ENCODE peak calls at places on chromosomes 5 and 9, in ten cellular contexts. B, O, J, F, V, Y, U, M, D and T are unnamed samples.

GRCh38 chr5:10090074-10090473 is 159.6 kb downstream of the ATPSCKMT start:
- DNase-seq in Y (no peak), J (no peak), O (no peak), D (no peak), U (no peak), B (no peak), V (no peak), M (no peak), F (no peak), T (no peak)

GRCh38 chr9:36317766-36318165 is 59.5 kb upstream of the GNE start:
- DNase-seq in M (peak; percentile 91), F (no peak), Y (no peak), U (no peak), O (no peak), J (peak; percentile 19), B (no peak), V (peak; percentile 97), D (no peak), T (no peak)

GRCh38 chr9:1458503-1458902 is 408.3 kb downstream of the DMRT2 start:
- DNase-seq in M (no peak), F (no peak), O (no peak), Y (no peak), U (no peak), V (no peak), J (no peak), D (peak; percentile 71), B (no peak), T (no peak)

GRCh38 chr9:92151691-92152393 is 36.6 kb upstream of the SPTLC1 start:
- DNase-seq in F (no peak), Y (no peak), D (no peak), U (peak; percentile 85), V (no peak), O (peak; percentile 36), J (peak; percentile 39), M (no peak), B (no peak), T (no peak)

GRCh38 chr5:176888016-176888864 is 10.9 kb downstream of the HK3 start:
- DNase-seq in B (no peak), D (no peak), O (no peak), J (no peak), V (no peak), Y (no peak), M (no peak), U (no peak), F (no peak), T (peak; percentile 19)

GRCh38 chr9:75422939-75423522 is 334.7 kb downstream of the OSTF1 start:
- DNase-seq in F (no peak), D (no peak), M (no peak), J (no peak), B (no peak), V (no peak), Y (no peak), O (no peak), U (no peak), T (no peak)

GRCh38 chr5:149406203-149406978 is 27.3 kb upstream of the IL17B start:
- DNase-seq in M (peak; percentile 70), B (peak; percentile 68), O (no peak), J (peak; percentile 75), D (peak; percentile 42), U (no peak), Y (no peak), V (no peak), F (no peak), T (no peak)

GRCh38 chr5:143605403-143606005 is 202.0 kb upstream of the NR3C1 start:
- DNase-seq in V (peak; percentile 24), O (no peak), Y (no peak), B (no peak), U (no peak), J (no peak), M (peak; percentile 14), F (no peak), D (no peak), T (peak; percentile 34)

GRCh38 chr9:87643111-87643650 is 82.7 kb upstream of the CTSL start:
- DNase-seq in V (no peak), F (no peak), Y (no peak), J (no peak), O (no peak), B (no peak), D (no peak), U (no peak), M (no peak), T (no peak)

GRCh38 chr9:129319076-129319937 is 141.2 kb upstream of the IER5L start:
- DNase-seq in M (no peak), O (no peak), Y (no peak), B (no peak), V (peak; percentile 23), F (peak; percentile 63), J (no peak), D (no peak), U (no peak), T (peak; percentile 31)
- H3K27ac ChIP-seq in M (peak overlapping the region; percentile 73), O (peak overlapping the region; percentile 97), Y (no peak overlapping the region), B (peak overlapping the region; percentile 88), V (no peak overlapping the region), F (peak overlapping the region; percentile 90), J (peak overlapping the region; percentile 93), D (no peak overlapping the region), U (peak overlapping the region; percentile 89), T (peak overlapping the region; percentile 81)

GRCh38 chr9:34674440-34674839 is 12.0 kb upstream of the CCL27 start:
- DNase-seq in O (no peak), B (no peak), V (no peak), Y (no peak), D (no peak), M (no peak), J (no peak), U (no peak), F (no peak), T (no peak)

GRCh38 chr9:34665381-34666250 is 3.2 kb upstream of the CCL27 start:
- DNase-seq in U (peak; percentile 95), Y (peak; percentile 75), J (peak; percentile 94), V (peak; percentile 98), O (peak; percentile 97), B (peak; percentile 95), F (peak; percentile 97), D (peak; percentile 97), M (peak; percentile 96), T (peak; percentile 96)

GRCh38 chr9:34665109-34665380 is 2.6 kb upstream of the CCL27 start:
- DNase-seq in F (no peak), J (no peak), B (no peak), D (no peak), Y (no peak), U (no peak), V (no peak), M (no peak), O (no peak), T (no peak)

GRCh38 chr9:34671307-34671706 is 8.8 kb upstream of the CCL27 start:
- DNase-seq in V (no peak), B (no peak), D (no peak), M (no peak), F (no peak), J (no peak), O (no peak), Y (no peak), U (no peak), T (no peak)

GRCh38 chr9:34669809-34670562 is 7.5 kb upstream of the CCL27 start:
- DNase-seq in D (no peak), F (no peak), O (no peak), Y (no peak), B (no peak), V (no peak), U (no peak), M (no peak), J (no peak), T (no peak)
- TF ChIP-seq CTCF in D (no peak), F (no peak), O (no peak), Y (no peak), B (no peak), V (no peak), U (no peak), M (no peak), J (no peak), T (no peak)

DNA sequence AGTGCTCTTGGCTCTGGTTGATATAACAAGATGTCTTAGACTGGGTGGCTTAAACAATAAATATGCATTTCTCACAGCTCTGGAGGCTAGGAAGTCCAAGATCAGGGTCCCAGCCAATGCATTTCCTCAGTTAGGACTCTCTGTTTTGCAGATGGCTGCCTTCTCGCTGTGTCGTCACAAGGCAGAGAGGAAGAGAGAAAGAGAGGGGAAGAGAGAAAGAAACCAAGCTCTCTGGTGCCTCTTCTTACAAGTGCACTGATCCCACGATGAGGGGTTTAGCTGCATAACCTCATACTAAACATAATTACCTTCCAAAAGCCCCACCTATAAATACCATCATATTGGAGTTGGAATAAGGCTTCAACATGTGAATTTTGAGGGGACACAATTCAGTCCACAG is 4.9 kb downstream of the CAMK4 start:
- DNase-seq in U (no peak), O (no peak), V (no peak), Y (no peak), M (no peak), F (no peak), B (no peak), J (no peak), D (no peak), T (no peak)
- H3K4me3 ChIP-seq in U (no peak overlapping the region), O (no peak overlapping the region), V (no peak overlapping the region), Y (peak overlapping the region; percentile 46), M (no peak overlapping the region), F (no peak overlapping the region), B (no peak overlapping the region), J (no peak overlapping the region), D (no peak overlapping the region), T (no peak overlapping the region)

GRCh38 chr9:127224883-127225739 is 39.5 kb upstream of the GARNL3 start:
- DNase-seq in Y (peak; percentile 74), V (peak; percentile 97), O (peak; percentile 99), J (peak; percentile 99), M (peak; percentile 98), D (peak; percentile 95), B (peak; percentile 99), F (peak; percentile 98), U (peak; percentile 97), T (peak; percentile 96)
- H3K27ac ChIP-seq in Y (no peak overlapping the region), V (peak overlapping the region; percentile 51), O (peak overlapping the region; percentile 72), J (peak overlapping the region; percentile 89), M (peak overlapping the region; percentile 86), D (peak overlapping the region; percentile 85), B (peak overlapping the region; percentile 76), F (peak overlapping the region; percentile 51), U (peak overlapping the region; percentile 81), T (peak overlapping the region; percentile 62)